ENCODE peak calls at places on chromosomes 6 and 20, in five cellular contexts. Q is HepG2, T is A549, O is GM12878, N is K562. X is an unnamed sample.

GRCh38 chr6:128600397-128600951 is 80.1 kb upstream of the PTPRK start:
- DNase-seq in Q (no peak), T (peak; percentile 2), O (peak; percentile 11), N (no peak), X (no peak)

GRCh38 chr20:15596220-15596875 is 976.9 kb downstream of the KIF16B start:
- DNase-seq in Q (no peak), T (no peak), O (no peak), N (no peak), X (no peak)

GRCh38 chr6:135251964-135252429 is 70.9 kb downstream of the MYB start:
- DNase-seq in Q (peak; percentile 83), T (no peak), O (no peak), N (no peak), X (no peak)

GRCh38 chr6:25629202-25629584 is 22.8 kb upstream of the SCGN start:
- DNase-seq in Q (peak; percentile 61), T (no peak), O (no peak), N (no peak), X (no peak)

GRCh38 chr20:16518068-16518783 is 55.0 kb downstream of the KIF16B start:
- DNase-seq in Q (peak; percentile 60), T (peak; percentile 89), O (no peak), N (peak; percentile 23), X (peak; percentile 52)

GRCh38 chr6:145009691-145010090 is 724.6 kb downstream of the UTRN start:
- DNase-seq in Q (no peak), T (no peak), O (no peak), N (no peak), X (no peak)

GRCh38 chr6:42345696-42346416 is 105.9 kb downstream of the TRERF1 start:
- DNase-seq in Q (no peak), T (no peak), O (no peak), N (no peak), X (no peak)

GRCh38 chr20:33172781-33173180 is 4.8 kb downstream of the BPIFA2 start:
- DNase-seq in Q (no peak), T (no peak), O (no peak), N (no peak), X (no peak)

GRCh38 chr20:46087161-46087560 is 2.6 kb downstream of the NCOA5 start:
- DNase-seq in Q (peak; percentile 21), T (no peak), O (no peak), N (no peak), X (no peak)

GRCh38 chr6:38322123-38322522 is 317.6 kb downstream of the BTBD9 start:
- DNase-seq in Q (no peak), T (no peak), O (no peak), N (no peak), X (no peak)

GRCh38 chr6:5695260-5696245 is 311.2 kb downstream of the NRN1 start:
- DNase-seq in Q (no peak), T (no peak), O (no peak), N (no peak), X (no peak)

GRCh38 chr20:3430376-3431069 is 23.1 kb upstream of the DNAAF9 start:
- DNase-seq in Q (no peak), T (no peak), O (peak; percentile 33), N (no peak), X (no peak)

GRCh38 chr20:48019496-48019895 is 234.2 kb upstream of the SULF2 start:
- DNase-seq in Q (no peak), T (no peak), O (no peak), N (no peak), X (no peak)

GRCh38 chr6:154276810-154277577 is 79.6 kb downstream of the IPCEF1 start:
- DNase-seq in Q (peak; percentile 42), T (peak; percentile 8), O (no peak), N (peak; percentile 22), X (no peak)

GRCh38 chr6:4178737-4179333 is 43.5 kb upstream of the ECI2 start:
- DNase-seq in Q (no peak), T (no peak), O (no peak), N (peak; percentile 52), X (no peak)

GRCh38 chr6:120363429-120363828 is 970.9 kb downstream of the TBC1D32 start:
- DNase-seq in Q (no peak), T (no peak), O (no peak), N (no peak), X (peak; percentile 66)

GRCh38 chr6:5143625-5144311 is 58.6 kb downstream of the PPP1R3G start:
- DNase-seq in Q (peak; percentile 75), T (peak; percentile 44), O (peak; percentile 27), N (peak; percentile 75), X (peak; percentile 86)

GRCh38 chr6:124607119-124607627 is 355.1 kb upstream of the RNF217 start:
- DNase-seq in Q (no peak), T (no peak), O (no peak), N (no peak), X (no peak)

GRCh38 chr6:150183105-150183504 is 40.3 kb downstream of the PPP1R14C start:
- DNase-seq in Q (no peak), T (no peak), O (no peak), N (no peak), X (no peak)

GRCh38 chr6:165962361-165962760 is 205.3 kb downstream of the TBXT start:
- DNase-seq in Q (no peak), T (no peak), O (no peak), N (no peak), X (no peak)

GRCh38 chr20:51487525-51488279 is 54.8 kb downstream of the NFATC2 start:
- DNase-seq in Q (peak; percentile 29), T (peak; percentile 52), O (no peak), N (peak; percentile 18), X (no peak)

GRCh38 chr6:95578106-95578410 is 723 bp downstream of the MANEA start:
- DNase-seq in Q (peak; percentile 15), T (no peak), O (no peak), N (peak; percentile 9), X (no peak)

GRCh38 chr6:79421001-79421411 is 116.2 kb downstream of the LCA5 start:
- DNase-seq in Q (no peak), T (no peak), O (no peak), N (no peak), X (no peak)

GRCh38 chr20:13249118-13249859 is 28.2 kb downstream of the ISM1 start:
- DNase-seq in Q (no peak), T (no peak), O (no peak), N (no peak), X (no peak)

GRCh38 chr6:85669735-85670194 is 27.1 kb upstream of the SYNCRIP start:
- DNase-seq in Q (no peak), T (no peak), O (peak; percentile 89), N (no peak), X (no peak)

GRCh38 chr20:62878244-62879030 is 16.8 kb upstream of the TCFL5 start:
- DNase-seq in Q (no peak), T (no peak), O (no peak), N (peak; percentile 68), X (peak; percentile 56)

GRCh38 chr6:81767163-81768000 is 14.9 kb upstream of the TENT5A start:
- DNase-seq in Q (peak; percentile 42), T (no peak), O (no peak), N (no peak), X (no peak)

GRCh38 chr6:149043476-149044130 is 273.9 kb upstream of the TAB2 start:
- DNase-seq in Q (peak; percentile 36), T (peak; percentile 22), O (no peak), N (peak; percentile 72), X (peak; percentile 73)

GRCh38 chr20:31857861-31858835 is 12.2 kb downstream of the DUSP15 start:
- DNase-seq in Q (no peak), T (no peak), O (no peak), N (no peak), X (peak; percentile 8)
- TF ChIP-seq ESRRA in Q (no peak), T (no peak), O (no peak), N (no peak), X (no peak)

GRCh38 chr6:1395941-1396908 is 6.8 kb downstream of the FOXF2 start:
- DNase-seq in Q (no peak), T (no peak), O (no peak), N (no peak), X (no peak)
- TF ChIP-seq ESRRA in Q (no peak), T (no peak), O (no peak), N (no peak), X (no peak)

DNA sequence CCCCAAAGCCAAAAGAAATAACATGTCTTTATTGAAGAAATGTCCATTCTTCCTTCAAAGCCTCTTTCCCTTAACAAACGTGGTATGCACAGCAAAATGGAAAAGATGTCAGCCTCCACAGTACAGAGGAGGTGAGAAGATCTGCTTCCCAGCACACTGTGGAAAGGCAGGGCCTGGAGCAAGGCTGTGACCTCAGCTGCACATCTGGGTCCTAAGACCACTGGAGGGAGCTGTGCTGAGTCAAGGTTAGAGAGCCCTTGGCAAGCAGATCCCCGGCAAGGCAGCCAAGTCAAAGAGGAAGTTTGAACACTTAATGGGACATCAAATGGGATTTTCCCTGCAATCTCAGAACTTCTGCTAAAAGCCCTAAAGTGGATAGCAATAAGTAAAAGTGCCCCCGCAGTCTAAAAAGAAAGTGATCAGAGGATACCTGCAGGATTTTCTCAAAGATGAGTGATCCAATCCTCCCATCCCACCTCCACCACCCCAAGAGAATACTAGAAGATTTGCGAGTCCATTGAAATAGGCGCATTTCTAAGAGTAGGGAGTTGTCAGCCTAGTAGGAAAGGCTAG is 39.4 kb downstream of the UNC5CL start:
- DNase-seq in Q (peak; percentile 80), T (peak; percentile 53), O (peak; percentile 1), N (peak; percentile 70), X (peak; percentile 72)
- TF ChIP-seq ESRRA in Q (peak; percentile 52), T (no peak), O (no peak), N (peak; percentile 93), X (no peak)

DNA sequence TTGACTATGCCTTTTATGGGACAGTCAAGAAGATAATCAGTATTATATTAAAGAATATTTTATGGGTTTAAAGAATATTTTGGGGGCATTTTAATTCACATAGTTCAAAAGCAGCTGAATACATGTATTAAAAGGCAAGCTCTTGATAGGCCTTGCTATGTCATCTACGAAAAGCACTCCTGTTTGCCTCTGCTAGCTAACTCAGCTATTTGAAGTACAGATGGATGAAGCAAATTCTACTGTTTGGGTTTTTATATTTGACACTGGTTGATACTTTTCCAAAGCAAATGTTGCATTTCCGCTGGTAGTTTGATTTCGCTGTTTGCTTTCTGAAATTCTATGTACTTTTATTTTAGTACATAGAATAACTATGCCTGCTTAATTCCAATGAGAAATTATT is 47.0 kb downstream of the SLC22A3 start:
- DNase-seq in Q (no peak), T (no peak), O (no peak), N (no peak), X (no peak)
- TF ChIP-seq ESRRA in Q (no peak), T (no peak), O (no peak), N (no peak), X (no peak)

X was measured in WTC11.